ENCODE peak calls at places on chromosomes 6 and 20, in six cellular contexts. K is IMR-90, W is H9, O is mesenchymal stem cell, G is neuronal stem cell, D is H1. S is an unnamed sample.

GRCh38 chr6:105136433-105137350 is 43.1 kb downstream of the POPDC3 start:
- DNase-seq in G (peak; percentile 66), K (peak; percentile 59), D (peak; percentile 21), W (peak; percentile 68), O (peak; percentile 77), S (peak; percentile 2)

GRCh38 chr6:15363523-15364400 is 117.9 kb downstream of the JARID2 start:
- DNase-seq in O (peak; percentile 46), K (no peak), D (no peak), G (no peak), W (no peak), S (no peak)

GRCh38 chr6:168238159-168238887 is 81.3 kb downstream of the DACT2 start:
- DNase-seq in G (no peak), O (no peak), D (no peak), W (no peak), K (no peak), S (peak; percentile 54)

GRCh38 chr6:69867075-69867911 is 937 bp downstream of the COL19A1 start:
- DNase-seq in G (peak; percentile 72), K (peak; percentile 0), W (peak; percentile 62), O (peak; percentile 67), D (no peak), S (peak; percentile 57)

GRCh38 chr6:163249651-163250101 is 164.8 kb upstream of the QKI start:
- DNase-seq in D (no peak), G (no peak), W (no peak), O (no peak), K (no peak), S (no peak)

GRCh38 chr6:168616807-168617756 is 176.1 kb downstream of the SMOC2 start:
- DNase-seq in G (no peak), K (no peak), O (no peak), W (peak; percentile 44), D (no peak), S (peak; percentile 16)

GRCh38 chr6:155091756-155092155 is 96.6 kb downstream of the TIAM2 start:
- DNase-seq in G (no peak), D (no peak), K (no peak), O (no peak), W (no peak), S (no peak)

GRCh38 chr6:42025066-42025789 is 25.1 kb upstream of the TAF8 start:
- DNase-seq in W (no peak), G (no peak), K (no peak), O (no peak), D (no peak), S (no peak)

GRCh38 chr6:43247115-43247999 is 4.1 kb downstream of the TTBK1 start:
- DNase-seq in W (peak; percentile 93), D (peak; percentile 58), K (peak; percentile 13), O (peak; percentile 46), G (peak; percentile 85), S (no peak)

GRCh38 chr6:25732468-25733198 is 21.9 kb upstream of the SLC17A4 start:
- DNase-seq in K (no peak), O (no peak), D (no peak), G (no peak), W (peak; percentile 87), S (peak; percentile 25)

GRCh38 chr20:17557675-17558006 is 12.2 kb upstream of the DSTN start:
- DNase-seq in O (peak; percentile 92), K (peak; percentile 94), W (no peak), G (no peak), D (no peak), S (peak; percentile 65)

GRCh38 chr6:50381106-50381415 is 331.3 kb upstream of the DEFB112 start:
- DNase-seq in O (no peak), G (no peak), K (no peak), W (no peak), D (no peak), S (no peak)

GRCh38 chr6:13908955-13909381 is 15.8 kb upstream of the RNF182 start:
- DNase-seq in W (peak; percentile 52), K (peak; percentile 74), O (peak; percentile 77), G (peak; percentile 55), D (no peak), S (peak; percentile 83)

GRCh38 chr6:154914288-154914687 is 80.8 kb upstream of the TIAM2 start:
- DNase-seq in W (no peak), G (no peak), K (no peak), D (no peak), O (no peak), S (no peak)

GRCh38 chr6:9401936-9402335 is 966.6 kb upstream of the SLC35B3 start:
- DNase-seq in G (no peak), W (no peak), D (no peak), K (peak; percentile 28), O (no peak), S (no peak)

GRCh38 chr20:48738094-48738398 is 89.8 kb downstream of the PREX1 start:
- DNase-seq in K (no peak), W (no peak), D (no peak), O (no peak), G (no peak), S (no peak)

GRCh38 chr20:54228841-54229240 is 21.0 kb downstream of the PFDN4 start:
- DNase-seq in W (no peak), D (no peak), O (no peak), K (peak; percentile 24), G (no peak), S (peak; percentile 95)

GRCh38 chr6:81105998-81106397 is 646.5 kb downstream of the TENT5A start:
- DNase-seq in D (no peak), O (no peak), K (no peak), G (no peak), W (no peak), S (no peak)

GRCh38 chr20:32652739-32653526 is 20.8 kb downstream of the C20orf203 start:
- DNase-seq in G (peak; percentile 75), O (peak; percentile 75), D (peak; percentile 62), W (peak; percentile 87), K (peak; percentile 66), S (peak; percentile 78)

GRCh38 chr6:18823782-18824386 is 436.7 kb downstream of the RNF144B start:
- DNase-seq in K (peak; percentile 1), W (peak; percentile 67), O (peak; percentile 17), D (peak; percentile 58), G (no peak), S (peak; percentile 81)

GRCh38 chr6:32146287-32146686 is 5.5 kb downstream of the PRRT1 start:
- DNase-seq in K (no peak), O (no peak), W (no peak), G (no peak), D (no peak), S (no peak)
- H3K4ac ChIP-seq in K (no peak overlapping the region), O (no peak overlapping the region), W (no peak overlapping the region), G (no peak overlapping the region), D (no peak overlapping the region), S (no peak overlapping the region)

DNA sequence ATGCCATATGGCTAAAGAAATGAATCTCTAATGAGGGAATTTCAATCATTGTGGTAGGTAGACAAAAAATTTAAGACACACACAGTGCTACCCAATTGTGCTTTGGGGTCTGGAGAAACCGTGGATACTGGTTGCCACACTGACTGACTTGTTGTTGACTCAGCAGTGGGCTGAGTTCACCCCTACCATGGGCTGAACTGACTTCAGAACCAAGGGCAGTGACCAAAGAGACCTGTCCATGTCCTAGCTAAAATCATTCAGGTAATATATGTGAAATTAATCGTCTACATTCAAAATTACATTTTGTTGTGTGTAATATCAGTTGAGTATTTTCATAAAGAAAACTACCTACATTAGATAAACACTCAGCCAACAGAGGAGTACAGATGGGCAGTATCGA is 131.6 kb downstream of the PDE7B start:
- DNase-seq in G (no peak), K (no peak), D (no peak), O (no peak), W (no peak), S (no peak)
- H3K14ac ChIP-seq in G (no peak overlapping the region), K (no peak overlapping the region), D (no peak overlapping the region), O (no peak overlapping the region), W (no peak overlapping the region), S (no peak overlapping the region)

GRCh38 chr20:50413088-50413500 is 97.1 kb upstream of the PTPN1 start:
- DNase-seq in K (no peak), W (no peak), D (no peak), G (no peak), O (peak; percentile 86), S (peak; percentile 73)

GRCh38 chr20:50412069-50412468 is 98.1 kb upstream of the PTPN1 start:
- DNase-seq in O (no peak), D (no peak), K (no peak), W (no peak), G (no peak), S (peak; percentile 94)

GRCh38 chr20:50415031-50415515 is 95.1 kb upstream of the PTPN1 start:
- DNase-seq in K (no peak), W (no peak), G (no peak), O (no peak), D (no peak), S (peak; percentile 57)

GRCh38 chr20:50410343-50410742 is 99.8 kb upstream of the PTPN1 start:
- DNase-seq in O (no peak), D (no peak), W (no peak), K (no peak), G (no peak), S (no peak)

GRCh38 chr20:50412499-50412898 is 97.7 kb upstream of the PTPN1 start:
- DNase-seq in W (no peak), O (no peak), K (no peak), G (no peak), D (no peak), S (no peak)
- H2BK5ac ChIP-seq in W (no peak overlapping the region), O (no peak overlapping the region), K (no peak overlapping the region), G (no peak overlapping the region), D (peak overlapping the region; percentile 44), S (no peak overlapping the region)

GRCh38 chr20:38607351-38607750 is 5.7 kb downstream of the ARHGAP40 start:
- DNase-seq in K (no peak), O (no peak), G (no peak), D (no peak), W (peak; percentile 52), S (no peak)
- H3K4ac ChIP-seq in K (no peak overlapping the region), O (no peak overlapping the region), G (no peak overlapping the region), D (no peak overlapping the region), W (no peak overlapping the region), S (no peak overlapping the region)

DNA sequence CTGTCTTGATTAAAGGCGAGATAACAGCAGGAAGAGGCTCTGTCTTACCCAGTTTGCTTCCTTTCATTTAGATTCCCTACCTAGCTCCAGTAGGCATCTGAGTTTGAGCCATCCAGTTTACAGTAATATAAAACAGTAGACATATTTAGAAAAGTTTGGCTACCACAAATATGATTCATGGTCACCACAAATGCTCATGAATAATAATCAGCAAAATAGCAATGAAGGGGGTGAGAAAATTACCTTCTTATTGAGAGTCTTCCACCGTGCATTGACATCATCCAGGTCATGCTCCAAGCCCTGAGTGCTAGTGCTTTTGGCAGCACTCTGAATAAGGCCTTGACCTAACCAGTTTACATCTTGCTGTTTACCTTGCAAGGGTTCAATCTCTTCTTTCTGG is 106.2 kb downstream of the DST start:
- DNase-seq in W (no peak), O (no peak), K (peak; percentile 49), G (no peak), D (no peak), S (no peak)
- H3K14ac ChIP-seq in W (no peak overlapping the region), O (no peak overlapping the region), K (no peak overlapping the region), G (no peak overlapping the region), D (no peak overlapping the region), S (no peak overlapping the region)

GRCh38 chr6:138442663-138443062 is 38.6 kb downstream of the HEBP2 start:
- DNase-seq in O (no peak), D (no peak), K (no peak), G (no peak), W (no peak), S (no peak)
- H2BK5ac ChIP-seq in O (no peak overlapping the region), D (no peak overlapping the region), K (no peak overlapping the region), G (no peak overlapping the region), W (no peak overlapping the region), S (no peak overlapping the region)